ENCODE peak calls at places on chromosomes 2 and 18, in ten cellular contexts. One of them, this sample, is unnamed.

GRCh38 chr2:96546797-96547196 is 10.2 kb downstream of the ARID5A start:
- DNase-seq in activated T-helper 2 cell treated with anti-CD3 and anti-CD28 coated beads, Interferon-gamma antibody, Interleukin-2, Interleukin-4, amounts not matched to agents 10 μg/mL and 5 μg/mL and 100 μg/mL, durations not matched to agents 14 hours and 24 hours and 36 hours: peak; percentile 15
- DNase-seq in GM20000: no peak
- DNase-seq in fibroblast of gingiva: no peak
- DNase-seq in GDM1: no peak
- DNase-seq in D341Med: no peak
- DNase-seq in renal cortical epithelial cell: no peak
- DNase-seq in kidney tubule cell: no peak
- DNase-seq in nephron progenitor cell: no peak
- DNase-seq in hypothalamus: no peak
- DNase-seq in this sample: no peak

GRCh38 chr2:54569745-54570296 is 113.7 kb downstream of the SPTBN1 start:
- DNase-seq in renal cortical epithelial cell: no peak
- DNase-seq in nephron progenitor cell: no peak
- DNase-seq in fibroblast of gingiva: no peak
- DNase-seq in kidney tubule cell: no peak
- DNase-seq in hypothalamus: no peak
- DNase-seq in GDM1: no peak
- DNase-seq in activated T-helper 2 cell treated with anti-CD3 and anti-CD28 coated beads, Interferon-gamma antibody, Interleukin-2, Interleukin-4, amounts not matched to agents 10 μg/mL and 5 μg/mL and 100 μg/mL, durations not matched to agents 14 hours and 24 hours and 36 hours: peak; percentile 40
- DNase-seq in D341Med: peak; percentile 42
- DNase-seq in GM20000: no peak
- DNase-seq in this sample: peak; percentile 17

GRCh38 chr2:170488807-170489206 is 226.3 kb upstream of the SP5 start:
- DNase-seq in kidney tubule cell: no peak
- DNase-seq in GDM1: no peak
- DNase-seq in activated T-helper 2 cell treated with anti-CD3 and anti-CD28 coated beads, Interferon-gamma antibody, Interleukin-2, Interleukin-4, amounts not matched to agents 10 μg/mL and 5 μg/mL and 100 μg/mL, durations not matched to agents 14 hours and 24 hours and 36 hours: no peak
- DNase-seq in D341Med: no peak
- DNase-seq in renal cortical epithelial cell: no peak
- DNase-seq in hypothalamus: no peak
- DNase-seq in GM20000: no peak
- DNase-seq in nephron progenitor cell: no peak
- DNase-seq in fibroblast of gingiva: no peak
- DNase-seq in this sample: no peak

GRCh38 chr2:116511426-116511825 is 1303.1 kb upstream of the DDX18 start:
- DNase-seq in GM20000: no peak
- DNase-seq in D341Med: no peak
- DNase-seq in activated T-helper 2 cell treated with anti-CD3 and anti-CD28 coated beads, Interferon-gamma antibody, Interleukin-2, Interleukin-4, amounts not matched to agents 10 μg/mL and 5 μg/mL and 100 μg/mL, durations not matched to agents 14 hours and 24 hours and 36 hours: no peak
- DNase-seq in nephron progenitor cell: no peak
- DNase-seq in kidney tubule cell: no peak
- DNase-seq in hypothalamus: no peak
- DNase-seq in GDM1: no peak
- DNase-seq in renal cortical epithelial cell: no peak
- DNase-seq in fibroblast of gingiva: no peak
- DNase-seq in this sample: no peak

GRCh38 chr2:219173176-219173575 is 3.3 kb upstream of the SLC23A3 start:
- DNase-seq in activated T-helper 2 cell treated with anti-CD3 and anti-CD28 coated beads, Interferon-gamma antibody, Interleukin-2, Interleukin-4, amounts not matched to agents 10 μg/mL and 5 μg/mL and 100 μg/mL, durations not matched to agents 14 hours and 24 hours and 36 hours: no peak
- DNase-seq in kidney tubule cell: no peak
- DNase-seq in GDM1: no peak
- DNase-seq in D341Med: no peak
- DNase-seq in fibroblast of gingiva: no peak
- DNase-seq in nephron progenitor cell: no peak
- DNase-seq in hypothalamus: no peak
- DNase-seq in renal cortical epithelial cell: no peak
- DNase-seq in GM20000: no peak
- DNase-seq in this sample: no peak

GRCh38 chr2:188485496-188485895 is 193.8 kb downstream of the GULP1 start:
- DNase-seq in D341Med: no peak
- DNase-seq in renal cortical epithelial cell: peak; percentile 97
- DNase-seq in GDM1: no peak
- DNase-seq in kidney tubule cell: peak; percentile 84
- DNase-seq in hypothalamus: no peak
- DNase-seq in nephron progenitor cell: no peak
- DNase-seq in GM20000: no peak
- DNase-seq in fibroblast of gingiva: no peak
- DNase-seq in activated T-helper 2 cell treated with anti-CD3 and anti-CD28 coated beads, Interferon-gamma antibody, Interleukin-2, Interleukin-4, amounts not matched to agents 10 μg/mL and 5 μg/mL and 100 μg/mL, durations not matched to agents 14 hours and 24 hours and 36 hours: no peak
- DNase-seq in this sample: no peak

GRCh38 chr2:101697794-101698418 is 399 bp downstream of the MAP4K4 start:
- DNase-seq in fibroblast of gingiva: no peak
- DNase-seq in renal cortical epithelial cell: no peak
- DNase-seq in kidney tubule cell: no peak
- DNase-seq in GM20000: no peak
- DNase-seq in hypothalamus: no peak
- DNase-seq in activated T-helper 2 cell treated with anti-CD3 and anti-CD28 coated beads, Interferon-gamma antibody, Interleukin-2, Interleukin-4, amounts not matched to agents 10 μg/mL and 5 μg/mL and 100 μg/mL, durations not matched to agents 14 hours and 24 hours and 36 hours: no peak
- DNase-seq in GDM1: no peak
- DNase-seq in nephron progenitor cell: peak; percentile 59
- DNase-seq in D341Med: peak; percentile 72
- DNase-seq in this sample: no peak

GRCh38 chr2:37568565-37568964 is 102.9 kb downstream of the CDC42EP3 start:
- DNase-seq in activated T-helper 2 cell treated with anti-CD3 and anti-CD28 coated beads, Interferon-gamma antibody, Interleukin-2, Interleukin-4, amounts not matched to agents 10 μg/mL and 5 μg/mL and 100 μg/mL, durations not matched to agents 14 hours and 24 hours and 36 hours: no peak
- DNase-seq in D341Med: no peak
- DNase-seq in fibroblast of gingiva: no peak
- DNase-seq in GDM1: no peak
- DNase-seq in kidney tubule cell: no peak
- DNase-seq in GM20000: no peak
- DNase-seq in nephron progenitor cell: no peak
- DNase-seq in hypothalamus: no peak
- DNase-seq in renal cortical epithelial cell: no peak
- DNase-seq in this sample: no peak

GRCh38 chr18:49949991-49950395 is 136.7 kb upstream of the ACAA2 start:
- DNase-seq in renal cortical epithelial cell: no peak
- DNase-seq in GM20000: no peak
- DNase-seq in D341Med: no peak
- DNase-seq in hypothalamus: no peak
- DNase-seq in fibroblast of gingiva: no peak
- DNase-seq in GDM1: no peak
- DNase-seq in activated T-helper 2 cell treated with anti-CD3 and anti-CD28 coated beads, Interferon-gamma antibody, Interleukin-2, Interleukin-4, amounts not matched to agents 10 μg/mL and 5 μg/mL and 100 μg/mL, durations not matched to agents 14 hours and 24 hours and 36 hours: no peak
- DNase-seq in nephron progenitor cell: no peak
- DNase-seq in kidney tubule cell: no peak
- DNase-seq in this sample: no peak

GRCh38 chr2:12317853-12318426 is 398.8 kb upstream of the TRIB2 start:
- DNase-seq in hypothalamus: no peak
- DNase-seq in nephron progenitor cell: no peak
- DNase-seq in fibroblast of gingiva: peak; percentile 85
- DNase-seq in renal cortical epithelial cell: peak; percentile 98
- DNase-seq in activated T-helper 2 cell treated with anti-CD3 and anti-CD28 coated beads, Interferon-gamma antibody, Interleukin-2, Interleukin-4, amounts not matched to agents 10 μg/mL and 5 μg/mL and 100 μg/mL, durations not matched to agents 14 hours and 24 hours and 36 hours: no peak
- DNase-seq in GDM1: no peak
- DNase-seq in kidney tubule cell: peak; percentile 93
- DNase-seq in GM20000: no peak
- DNase-seq in D341Med: no peak
- DNase-seq in this sample: no peak

GRCh38 chr2:197378494-197378972 is 56.3 kb downstream of the SF3B1 start:
- DNase-seq in nephron progenitor cell: peak; percentile 68
- DNase-seq in D341Med: peak; percentile 77
- DNase-seq in hypothalamus: no peak
- DNase-seq in GDM1: no peak
- DNase-seq in renal cortical epithelial cell: peak; percentile 44
- DNase-seq in activated T-helper 2 cell treated with anti-CD3 and anti-CD28 coated beads, Interferon-gamma antibody, Interleukin-2, Interleukin-4, amounts not matched to agents 10 μg/mL and 5 μg/mL and 100 μg/mL, durations not matched to agents 14 hours and 24 hours and 36 hours: peak; percentile 41
- DNase-seq in GM20000: peak; percentile 76
- DNase-seq in kidney tubule cell: peak; percentile 64
- DNase-seq in fibroblast of gingiva: no peak
- DNase-seq in this sample: peak; percentile 59

GRCh38 chr2:163665817-163666216 is 70.0 kb downstream of the FIGN start:
- DNase-seq in nephron progenitor cell: no peak
- DNase-seq in GDM1: no peak
- DNase-seq in fibroblast of gingiva: peak; percentile 13
- DNase-seq in kidney tubule cell: peak; percentile 48
- DNase-seq in activated T-helper 2 cell treated with anti-CD3 and anti-CD28 coated beads, Interferon-gamma antibody, Interleukin-2, Interleukin-4, amounts not matched to agents 10 μg/mL and 5 μg/mL and 100 μg/mL, durations not matched to agents 14 hours and 24 hours and 36 hours: no peak
- DNase-seq in renal cortical epithelial cell: peak; percentile 66
- DNase-seq in D341Med: no peak
- DNase-seq in GM20000: no peak
- DNase-seq in hypothalamus: no peak
- DNase-seq in this sample: no peak

GRCh38 chr2:206942799-206943478 is 3.6 kb downstream of the CPO start:
- DNase-seq in hypothalamus: no peak
- DNase-seq in fibroblast of gingiva: no peak
- DNase-seq in D341Med: no peak
- DNase-seq in kidney tubule cell: no peak
- DNase-seq in GM20000: no peak
- DNase-seq in nephron progenitor cell: no peak
- DNase-seq in GDM1: no peak
- DNase-seq in renal cortical epithelial cell: no peak
- DNase-seq in activated T-helper 2 cell treated with anti-CD3 and anti-CD28 coated beads, Interferon-gamma antibody, Interleukin-2, Interleukin-4, amounts not matched to agents 10 μg/mL and 5 μg/mL and 100 μg/mL, durations not matched to agents 14 hours and 24 hours and 36 hours: no peak
- DNase-seq in this sample: no peak

GRCh38 chr2:17800219-17800618 is 16.0 kb upstream of the MSGN1 start:
- DNase-seq in hypothalamus: no peak
- DNase-seq in fibroblast of gingiva: no peak
- DNase-seq in GDM1: no peak
- DNase-seq in renal cortical epithelial cell: no peak
- DNase-seq in GM20000: no peak
- DNase-seq in D341Med: no peak
- DNase-seq in kidney tubule cell: no peak
- DNase-seq in nephron progenitor cell: no peak
- DNase-seq in activated T-helper 2 cell treated with anti-CD3 and anti-CD28 coated beads, Interferon-gamma antibody, Interleukin-2, Interleukin-4, amounts not matched to agents 10 μg/mL and 5 μg/mL and 100 μg/mL, durations not matched to agents 14 hours and 24 hours and 36 hours: no peak
- DNase-seq in this sample: peak; percentile 9

GRCh38 chr2:210686401-210686800 is 130.0 kb downstream of the CPS1 start:
- DNase-seq in hypothalamus: no peak
- DNase-seq in renal cortical epithelial cell: no peak
- DNase-seq in D341Med: no peak
- DNase-seq in GDM1: no peak
- DNase-seq in fibroblast of gingiva: no peak
- DNase-seq in GM20000: no peak
- DNase-seq in nephron progenitor cell: no peak
- DNase-seq in activated T-helper 2 cell treated with anti-CD3 and anti-CD28 coated beads, Interferon-gamma antibody, Interleukin-2, Interleukin-4, amounts not matched to agents 10 μg/mL and 5 μg/mL and 100 μg/mL, durations not matched to agents 14 hours and 24 hours and 36 hours: no peak
- DNase-seq in kidney tubule cell: no peak
- DNase-seq in this sample: no peak

GRCh38 chr2:240561325-240561971 is 1.3 kb downstream of the DUSP28 start:
- DNase-seq in kidney tubule cell: peak; percentile 71
- DNase-seq in activated T-helper 2 cell treated with anti-CD3 and anti-CD28 coated beads, Interferon-gamma antibody, Interleukin-2, Interleukin-4, amounts not matched to agents 10 μg/mL and 5 μg/mL and 100 μg/mL, durations not matched to agents 14 hours and 24 hours and 36 hours: peak; percentile 10
- DNase-seq in fibroblast of gingiva: peak; percentile 78
- DNase-seq in D341Med: no peak
- DNase-seq in renal cortical epithelial cell: peak; percentile 54
- DNase-seq in GM20000: no peak
- DNase-seq in GDM1: no peak
- DNase-seq in hypothalamus: no peak
- DNase-seq in nephron progenitor cell: no peak
- DNase-seq in this sample: no peak

GRCh38 chr2:233354500-233354924 is 218 bp downstream of the DGKD start:
- DNase-seq in nephron progenitor cell: no peak
- DNase-seq in fibroblast of gingiva: no peak
- DNase-seq in D341Med: no peak
- DNase-seq in hypothalamus: no peak
- DNase-seq in activated T-helper 2 cell treated with anti-CD3 and anti-CD28 coated beads, Interferon-gamma antibody, Interleukin-2, Interleukin-4, amounts not matched to agents 10 μg/mL and 5 μg/mL and 100 μg/mL, durations not matched to agents 14 hours and 24 hours and 36 hours: no peak
- DNase-seq in GDM1: no peak
- DNase-seq in GM20000: no peak
- DNase-seq in kidney tubule cell: no peak
- DNase-seq in renal cortical epithelial cell: no peak
- DNase-seq in this sample: no peak

GRCh38 chr2:26848336-26849055 is 564 bp downstream of the DPYSL5 start:
- DNase-seq in renal cortical epithelial cell: no peak
- DNase-seq in fibroblast of gingiva: no peak
- DNase-seq in kidney tubule cell: no peak
- DNase-seq in hypothalamus: peak; percentile 24
- DNase-seq in GDM1: no peak
- DNase-seq in GM20000: peak; percentile 65
- DNase-seq in nephron progenitor cell: peak; percentile 65
- DNase-seq in activated T-helper 2 cell treated with anti-CD3 and anti-CD28 coated beads, Interferon-gamma antibody, Interleukin-2, Interleukin-4, amounts not matched to agents 10 μg/mL and 5 μg/mL and 100 μg/mL, durations not matched to agents 14 hours and 24 hours and 36 hours: no peak
- DNase-seq in D341Med: peak; percentile 64
- DNase-seq in this sample: peak; percentile 44

GRCh38 chr18:21739604-21740473 is 753 bp upstream of the MIB1 start:
- DNase-seq in D341Med: no peak
- DNase-seq in GM20000: no peak
- DNase-seq in hypothalamus: no peak
- DNase-seq in fibroblast of gingiva: no peak
- DNase-seq in kidney tubule cell: no peak
- DNase-seq in GDM1: no peak
- DNase-seq in renal cortical epithelial cell: no peak
- DNase-seq in nephron progenitor cell: no peak
- DNase-seq in activated T-helper 2 cell treated with anti-CD3 and anti-CD28 coated beads, Interferon-gamma antibody, Interleukin-2, Interleukin-4, amounts not matched to agents 10 μg/mL and 5 μg/mL and 100 μg/mL, durations not matched to agents 14 hours and 24 hours and 36 hours: no peak
- DNase-seq in this sample: no peak

GRCh38 chr2:101357386-101357785 is 29.9 kb downstream of the CREG2 start:
- DNase-seq in D341Med: no peak
- DNase-seq in GM20000: no peak
- DNase-seq in hypothalamus: no peak
- DNase-seq in GDM1: no peak
- DNase-seq in kidney tubule cell: peak; percentile 79
- DNase-seq in activated T-helper 2 cell treated with anti-CD3 and anti-CD28 coated beads, Interferon-gamma antibody, Interleukin-2, Interleukin-4, amounts not matched to agents 10 μg/mL and 5 μg/mL and 100 μg/mL, durations not matched to agents 14 hours and 24 hours and 36 hours: no peak
- DNase-seq in renal cortical epithelial cell: peak; percentile 65
- DNase-seq in nephron progenitor cell: no peak
- DNase-seq in fibroblast of gingiva: peak; percentile 10
- DNase-seq in this sample: no peak

GRCh38 chr2:9663008-9663879 is 32.4 kb upstream of the YWHAQ start:
- DNase-seq in activated T-helper 2 cell treated with anti-CD3 and anti-CD28 coated beads, Interferon-gamma antibody, Interleukin-2, Interleukin-4, amounts not matched to agents 10 μg/mL and 5 μg/mL and 100 μg/mL, durations not matched to agents 14 hours and 24 hours and 36 hours: no peak
- DNase-seq in nephron progenitor cell: no peak
- DNase-seq in GM20000: peak; percentile 46
- DNase-seq in fibroblast of gingiva: no peak
- DNase-seq in hypothalamus: no peak
- DNase-seq in kidney tubule cell: no peak
- DNase-seq in GDM1: no peak
- DNase-seq in renal cortical epithelial cell: no peak
- DNase-seq in D341Med: no peak
- DNase-seq in this sample: no peak

GRCh38 chr18:22136395-22136794 is 33.0 kb upstream of the GATA6 start:
- DNase-seq in GM20000: no peak
- DNase-seq in GDM1: no peak
- DNase-seq in hypothalamus: no peak
- DNase-seq in activated T-helper 2 cell treated with anti-CD3 and anti-CD28 coated beads, Interferon-gamma antibody, Interleukin-2, Interleukin-4, amounts not matched to agents 10 μg/mL and 5 μg/mL and 100 μg/mL, durations not matched to agents 14 hours and 24 hours and 36 hours: no peak
- DNase-seq in D341Med: no peak
- DNase-seq in nephron progenitor cell: no peak
- DNase-seq in kidney tubule cell: peak; percentile 31
- DNase-seq in renal cortical epithelial cell: peak; percentile 30
- DNase-seq in fibroblast of gingiva: no peak
- DNase-seq in this sample: no peak

GRCh38 chr18:48072428-48073204 is 142.2 kb upstream of the SMAD2 start:
- DNase-seq in fibroblast of gingiva: peak; percentile 32
- DNase-seq in GM20000: no peak
- DNase-seq in D341Med: no peak
- DNase-seq in nephron progenitor cell: no peak
- DNase-seq in GDM1: no peak
- DNase-seq in hypothalamus: no peak
- DNase-seq in kidney tubule cell: no peak
- DNase-seq in activated T-helper 2 cell treated with anti-CD3 and anti-CD28 coated beads, Interferon-gamma antibody, Interleukin-2, Interleukin-4, amounts not matched to agents 10 μg/mL and 5 μg/mL and 100 μg/mL, durations not matched to agents 14 hours and 24 hours and 36 hours: no peak
- DNase-seq in renal cortical epithelial cell: no peak
- DNase-seq in this sample: no peak

GRCh38 chr2:71609441-71609840 is 156.1 kb downstream of the DYSF start:
- DNase-seq in hypothalamus: no peak
- DNase-seq in nephron progenitor cell: no peak
- DNase-seq in kidney tubule cell: no peak
- DNase-seq in D341Med: no peak
- DNase-seq in GDM1: no peak
- DNase-seq in fibroblast of gingiva: no peak
- DNase-seq in activated T-helper 2 cell treated with anti-CD3 and anti-CD28 coated beads, Interferon-gamma antibody, Interleukin-2, Interleukin-4, amounts not matched to agents 10 μg/mL and 5 μg/mL and 100 μg/mL, durations not matched to agents 14 hours and 24 hours and 36 hours: no peak
- DNase-seq in GM20000: no peak
- DNase-seq in renal cortical epithelial cell: no peak
- DNase-seq in this sample: no peak

GRCh38 chr2:170298115-170298514 is 120.2 kb downstream of the MYO3B start:
- DNase-seq in D341Med: no peak
- DNase-seq in GM20000: peak; percentile 28
- DNase-seq in renal cortical epithelial cell: no peak
- DNase-seq in activated T-helper 2 cell treated with anti-CD3 and anti-CD28 coated beads, Interferon-gamma antibody, Interleukin-2, Interleukin-4, amounts not matched to agents 10 μg/mL and 5 μg/mL and 100 μg/mL, durations not matched to agents 14 hours and 24 hours and 36 hours: no peak
- DNase-seq in fibroblast of gingiva: no peak
- DNase-seq in hypothalamus: no peak
- DNase-seq in GDM1: no peak
- DNase-seq in nephron progenitor cell: no peak
- DNase-seq in kidney tubule cell: no peak
- DNase-seq in this sample: no peak

GRCh38 chr2:78541451-78542267 is 483.8 kb upstream of the REG3G start:
- DNase-seq in GM20000: no peak
- DNase-seq in nephron progenitor cell: no peak
- DNase-seq in activated T-helper 2 cell treated with anti-CD3 and anti-CD28 coated beads, Interferon-gamma antibody, Interleukin-2, Interleukin-4, amounts not matched to agents 10 μg/mL and 5 μg/mL and 100 μg/mL, durations not matched to agents 14 hours and 24 hours and 36 hours: no peak
- DNase-seq in D341Med: no peak
- DNase-seq in fibroblast of gingiva: no peak
- DNase-seq in renal cortical epithelial cell: no peak
- DNase-seq in hypothalamus: no peak
- DNase-seq in GDM1: no peak
- DNase-seq in kidney tubule cell: no peak
- DNase-seq in this sample: no peak

This sample was measured in neural crest cell.